ENCODE peak calls at places on chromosomes 12 and 14, in eight cellular contexts. One of them, this sample, is unnamed.

GRCh38 chr12:49912345-49912744 is 8.6 kb upstream of the FAIM2 start:
- DNase-seq in tibial nerve: no peak
- DNase-seq in tibial artery: no peak
- DNase-seq in BJ: no peak
- DNase-seq in MM.1S: no peak
- DNase-seq in mesothelial cell of epicardium: no peak
- DNase-seq in right atrium auricular region: no peak
- DNase-seq in AG09319: no peak
- DNase-seq in this sample: no peak

GRCh38 chr12:131643581-131644452 is 67.1 kb upstream of the SFSWAP start:
- DNase-seq in tibial nerve: no peak
- DNase-seq in tibial artery: no peak
- DNase-seq in BJ: no peak
- DNase-seq in MM.1S: no peak
- DNase-seq in mesothelial cell of epicardium: no peak
- DNase-seq in right atrium auricular region: no peak
- DNase-seq in AG09319: no peak
- DNase-seq in this sample: no peak

GRCh38 chr14:94738097-94738496 is 31.8 kb downstream of the GSC start:
- DNase-seq in tibial nerve: no peak
- DNase-seq in tibial artery: no peak
- DNase-seq in BJ: no peak
- DNase-seq in MM.1S: no peak
- DNase-seq in mesothelial cell of epicardium: no peak
- DNase-seq in right atrium auricular region: no peak
- DNase-seq in AG09319: no peak
- DNase-seq in this sample: no peak

GRCh38 chr14:34843011-34843554 is 32.1 kb downstream of the BAZ1A start:
- DNase-seq in tibial nerve: no peak
- DNase-seq in tibial artery: no peak
- DNase-seq in BJ: peak; percentile 37
- DNase-seq in MM.1S: no peak
- DNase-seq in mesothelial cell of epicardium: no peak
- DNase-seq in right atrium auricular region: no peak
- DNase-seq in AG09319: peak; percentile 24
- DNase-seq in this sample: no peak

GRCh38 chr12:46209914-46210834 is 58.7 kb downstream of the SLC38A1 start:
- DNase-seq in tibial nerve: no peak
- DNase-seq in tibial artery: no peak
- DNase-seq in BJ: no peak
- DNase-seq in MM.1S: no peak
- DNase-seq in mesothelial cell of epicardium: no peak
- DNase-seq in right atrium auricular region: no peak
- DNase-seq in AG09319: no peak
- DNase-seq in this sample: no peak

GRCh38 chr14:75150150-75150549 is 23.3 kb upstream of the NEK9 start:
- DNase-seq in tibial nerve: peak; percentile 49
- DNase-seq in tibial artery: no peak
- DNase-seq in BJ: no peak
- DNase-seq in MM.1S: no peak
- DNase-seq in mesothelial cell of epicardium: no peak
- DNase-seq in right atrium auricular region: no peak
- DNase-seq in AG09319: no peak
- DNase-seq in this sample: no peak

GRCh38 chr12:57522887-57523705 is 472 bp downstream of the MBD6 start:
- DNase-seq in tibial nerve: peak; percentile 43
- DNase-seq in tibial artery: peak; percentile 67
- DNase-seq in BJ: no peak
- DNase-seq in MM.1S: peak; percentile 11
- DNase-seq in mesothelial cell of epicardium: peak; percentile 60
- DNase-seq in right atrium auricular region: no peak
- DNase-seq in AG09319: no peak
- DNase-seq in this sample: peak; percentile 79

GRCh38 chr12:123126294-123127144 is 24.4 kb downstream of the PITPNM2 start:
- DNase-seq in tibial nerve: no peak
- DNase-seq in tibial artery: peak; percentile 69
- DNase-seq in BJ: peak; percentile 92
- DNase-seq in MM.1S: no peak
- DNase-seq in mesothelial cell of epicardium: no peak
- DNase-seq in right atrium auricular region: peak; percentile 87
- DNase-seq in AG09319: peak; percentile 92
- DNase-seq in this sample: peak; percentile 63

GRCh38 chr12:131830335-131831020 is 2.3 kb downstream of the MMP17 start:
- DNase-seq in tibial nerve: peak; percentile 69
- DNase-seq in tibial artery: peak; percentile 71
- DNase-seq in BJ: no peak
- DNase-seq in MM.1S: peak; percentile 15
- DNase-seq in mesothelial cell of epicardium: no peak
- DNase-seq in right atrium auricular region: no peak
- DNase-seq in AG09319: peak; percentile 66
- DNase-seq in this sample: peak; percentile 87

GRCh38 chr14:21921453-21921852 is 247.8 kb upstream of the OR4E1 start:
- DNase-seq in tibial nerve: no peak
- DNase-seq in tibial artery: no peak
- DNase-seq in BJ: no peak
- DNase-seq in MM.1S: no peak
- DNase-seq in mesothelial cell of epicardium: no peak
- DNase-seq in right atrium auricular region: no peak
- DNase-seq in AG09319: no peak
- DNase-seq in this sample: no peak

GRCh38 chr14:82387699-82388098 is 854.0 kb upstream of the SEL1L start:
- DNase-seq in tibial nerve: no peak
- DNase-seq in tibial artery: no peak
- DNase-seq in BJ: no peak
- DNase-seq in MM.1S: no peak
- DNase-seq in mesothelial cell of epicardium: no peak
- DNase-seq in right atrium auricular region: no peak
- DNase-seq in AG09319: no peak
- DNase-seq in this sample: no peak

GRCh38 chr14:35534884-35535793 is 1.2 kb downstream of the INSM2 start:
- DNase-seq in tibial nerve: peak; percentile 31
- DNase-seq in tibial artery: peak; percentile 39
- DNase-seq in BJ: no peak
- DNase-seq in MM.1S: peak; percentile 48
- DNase-seq in mesothelial cell of epicardium: peak; percentile 78
- DNase-seq in right atrium auricular region: no peak
- DNase-seq in AG09319: peak; percentile 12
- DNase-seq in this sample: peak; percentile 35

GRCh38 chr14:85811340-85811739 is 281.4 kb downstream of the FLRT2 start:
- DNase-seq in tibial nerve: no peak
- DNase-seq in tibial artery: no peak
- DNase-seq in BJ: no peak
- DNase-seq in MM.1S: no peak
- DNase-seq in mesothelial cell of epicardium: no peak
- DNase-seq in right atrium auricular region: no peak
- DNase-seq in AG09319: no peak
- DNase-seq in this sample: no peak

GRCh38 chr12:112843272-112843671 is 51.7 kb downstream of the RPH3A start:
- DNase-seq in tibial nerve: no peak
- DNase-seq in tibial artery: no peak
- DNase-seq in BJ: no peak
- DNase-seq in MM.1S: no peak
- DNase-seq in mesothelial cell of epicardium: no peak
- DNase-seq in right atrium auricular region: no peak
- DNase-seq in AG09319: no peak
- DNase-seq in this sample: no peak

GRCh38 chr14:32022938-32023466 is 54.1 kb upstream of the ARHGAP5 start:
- DNase-seq in tibial nerve: no peak
- DNase-seq in tibial artery: no peak
- DNase-seq in BJ: no peak
- DNase-seq in MM.1S: no peak
- DNase-seq in mesothelial cell of epicardium: no peak
- DNase-seq in right atrium auricular region: no peak
- DNase-seq in AG09319: no peak
- DNase-seq in this sample: no peak

GRCh38 chr14:61730756-61731373 is 31.4 kb upstream of the SNAPC1 start:
- DNase-seq in tibial nerve: peak; percentile 31
- DNase-seq in tibial artery: no peak
- DNase-seq in BJ: no peak
- DNase-seq in MM.1S: no peak
- DNase-seq in mesothelial cell of epicardium: no peak
- DNase-seq in right atrium auricular region: no peak
- DNase-seq in AG09319: no peak
- DNase-seq in this sample: no peak

GRCh38 chr14:96303981-96304380 is 48.0 kb downstream of the BDKRB1 start:
- DNase-seq in tibial nerve: no peak
- DNase-seq in tibial artery: no peak
- DNase-seq in BJ: no peak
- DNase-seq in MM.1S: no peak
- DNase-seq in mesothelial cell of epicardium: no peak
- DNase-seq in right atrium auricular region: no peak
- DNase-seq in AG09319: no peak
- DNase-seq in this sample: no peak

GRCh38 chr14:104694475-104694950 is 5.1 kb downstream of the INF2 start:
- DNase-seq in tibial nerve: no peak
- DNase-seq in tibial artery: no peak
- DNase-seq in BJ: no peak
- DNase-seq in MM.1S: no peak
- DNase-seq in mesothelial cell of epicardium: no peak
- DNase-seq in right atrium auricular region: no peak
- DNase-seq in AG09319: no peak
- DNase-seq in this sample: no peak

GRCh38 chr14:98070521-98070920 is 1201.5 kb downstream of the BCL11B start:
- DNase-seq in tibial nerve: no peak
- DNase-seq in tibial artery: no peak
- DNase-seq in BJ: no peak
- DNase-seq in MM.1S: no peak
- DNase-seq in mesothelial cell of epicardium: no peak
- DNase-seq in right atrium auricular region: no peak
- DNase-seq in AG09319: no peak
- DNase-seq in this sample: no peak

GRCh38 chr12:76863811-76864210 is 15.0 kb downstream of the CSRP2 start:
- DNase-seq in tibial nerve: no peak
- DNase-seq in tibial artery: no peak
- DNase-seq in BJ: no peak
- DNase-seq in MM.1S: no peak
- DNase-seq in mesothelial cell of epicardium: no peak
- DNase-seq in right atrium auricular region: no peak
- DNase-seq in AG09319: no peak
- DNase-seq in this sample: no peak

GRCh38 chr12:118520954-118521353 is 144.6 kb downstream of the SUDS3 start:
- DNase-seq in tibial nerve: no peak
- DNase-seq in tibial artery: no peak
- DNase-seq in BJ: no peak
- DNase-seq in MM.1S: no peak
- DNase-seq in mesothelial cell of epicardium: no peak
- DNase-seq in right atrium auricular region: no peak
- DNase-seq in AG09319: no peak
- DNase-seq in this sample: no peak

GRCh38 chr14:41285193-41285748 is 321.4 kb upstream of the LRFN5 start:
- DNase-seq in tibial nerve: peak; percentile 40
- DNase-seq in tibial artery: peak; percentile 21
- DNase-seq in BJ: no peak
- DNase-seq in MM.1S: peak; percentile 50
- DNase-seq in mesothelial cell of epicardium: no peak
- DNase-seq in right atrium auricular region: no peak
- DNase-seq in AG09319: no peak
- DNase-seq in this sample: no peak

GRCh38 chr14:41280745-41281144 is 325.9 kb upstream of the LRFN5 start:
- DNase-seq in tibial nerve: no peak
- DNase-seq in tibial artery: no peak
- DNase-seq in BJ: no peak
- DNase-seq in MM.1S: no peak
- DNase-seq in mesothelial cell of epicardium: no peak
- DNase-seq in right atrium auricular region: no peak
- DNase-seq in AG09319: no peak
- DNase-seq in this sample: no peak
- TF ChIP-seq CTCF in tibial nerve: no peak
- TF ChIP-seq CTCF in tibial artery: no peak
- TF ChIP-seq CTCF in BJ: no peak
- TF ChIP-seq CTCF in MM.1S: no peak
- TF ChIP-seq CTCF in mesothelial cell of epicardium: no peak
- TF ChIP-seq CTCF in right atrium auricular region: no peak
- TF ChIP-seq CTCF in AG09319: no peak
- TF ChIP-seq CTCF in this sample: no peak

GRCh38 chr12:85725991-85726390 is 110.2 kb downstream of the RASSF9 start:
- DNase-seq in tibial nerve: no peak
- DNase-seq in tibial artery: no peak
- DNase-seq in BJ: no peak
- DNase-seq in MM.1S: no peak
- DNase-seq in mesothelial cell of epicardium: no peak
- DNase-seq in right atrium auricular region: no peak
- DNase-seq in AG09319: no peak
- DNase-seq in this sample: no peak
- TF ChIP-seq CTCF in tibial nerve: no peak
- TF ChIP-seq CTCF in tibial artery: no peak
- TF ChIP-seq CTCF in BJ: no peak
- TF ChIP-seq CTCF in MM.1S: no peak
- TF ChIP-seq CTCF in mesothelial cell of epicardium: no peak
- TF ChIP-seq CTCF in right atrium auricular region: no peak
- TF ChIP-seq CTCF in AG09319: peak; percentile 14
- TF ChIP-seq CTCF in this sample: no peak

GRCh38 chr12:16844875-16845274 is 238.9 kb upstream of the LMO3 start:
- DNase-seq in tibial nerve: no peak
- DNase-seq in tibial artery: no peak
- DNase-seq in BJ: no peak
- DNase-seq in MM.1S: no peak
- DNase-seq in mesothelial cell of epicardium: no peak
- DNase-seq in right atrium auricular region: no peak
- DNase-seq in AG09319: no peak
- DNase-seq in this sample: no peak
- TF ChIP-seq CTCF in tibial nerve: no peak
- TF ChIP-seq CTCF in tibial artery: no peak
- TF ChIP-seq CTCF in BJ: no peak
- TF ChIP-seq CTCF in MM.1S: peak; percentile 15
- TF ChIP-seq CTCF in mesothelial cell of epicardium: no peak
- TF ChIP-seq CTCF in right atrium auricular region: no peak
- TF ChIP-seq CTCF in AG09319: no peak
- TF ChIP-seq CTCF in this sample: no peak

GRCh38 chr14:58398895-58399294 is 3.2 kb downstream of the TOMM20L start:
- DNase-seq in tibial nerve: no peak
- DNase-seq in tibial artery: no peak
- DNase-seq in BJ: no peak
- DNase-seq in MM.1S: no peak
- DNase-seq in mesothelial cell of epicardium: no peak
- DNase-seq in right atrium auricular region: no peak
- DNase-seq in AG09319: no peak
- DNase-seq in this sample: no peak

GRCh38 chr14:58398495-58398894 is 2.8 kb downstream of the TOMM20L start:
- DNase-seq in tibial nerve: no peak
- DNase-seq in tibial artery: no peak
- DNase-seq in BJ: no peak
- DNase-seq in MM.1S: no peak
- DNase-seq in mesothelial cell of epicardium: no peak
- DNase-seq in right atrium auricular region: no peak
- DNase-seq in AG09319: no peak
- DNase-seq in this sample: no peak

GRCh38 chr14:58395815-58396626 is at the start of gene TOMM20L:
- DNase-seq in tibial nerve: peak; percentile 29
- DNase-seq in tibial artery: peak; percentile 48
- DNase-seq in BJ: no peak
- DNase-seq in MM.1S: peak; percentile 62
- DNase-seq in mesothelial cell of epicardium: peak; percentile 46
- DNase-seq in right atrium auricular region: peak; percentile 62
- DNase-seq in AG09319: peak; percentile 10
- DNase-seq in this sample: peak; percentile 71

DNA sequence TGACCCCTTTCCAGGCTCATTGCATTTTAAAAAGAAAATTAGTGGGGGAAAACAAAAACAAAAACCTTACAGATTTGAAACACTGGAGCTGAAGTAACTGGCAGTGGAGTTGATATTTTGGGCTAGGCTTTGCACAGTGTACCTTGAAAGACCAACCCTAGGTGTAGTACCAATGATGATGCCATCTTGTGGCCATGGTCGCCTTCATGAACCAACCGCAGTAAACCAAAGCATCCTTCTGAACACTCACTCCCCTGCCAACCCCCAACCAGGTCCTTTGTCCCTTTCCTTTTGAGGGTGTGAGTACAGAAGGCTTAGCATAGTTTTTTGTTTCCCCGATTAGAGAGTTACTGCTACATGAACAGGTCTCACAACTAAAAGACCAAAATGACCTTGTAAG is 5.9 kb downstream of the TOMM20L start:
- DNase-seq in tibial nerve: no peak
- DNase-seq in tibial artery: no peak
- DNase-seq in BJ: no peak
- DNase-seq in MM.1S: no peak
- DNase-seq in mesothelial cell of epicardium: no peak
- DNase-seq in right atrium auricular region: no peak
- DNase-seq in AG09319: no peak
- DNase-seq in this sample: no peak
- TF ChIP-seq CTCF in tibial nerve: no peak
- TF ChIP-seq CTCF in tibial artery: no peak
- TF ChIP-seq CTCF in BJ: no peak
- TF ChIP-seq CTCF in MM.1S: no peak
- TF ChIP-seq CTCF in mesothelial cell of epicardium: no peak
- TF ChIP-seq CTCF in right atrium auricular region: no peak
- TF ChIP-seq CTCF in AG09319: no peak
- TF ChIP-seq CTCF in this sample: no peak